ENCODE peak calls at places on chromosomes 4 and X, in six cellular contexts. R is B cell, H is nephron progenitor cell, J is NCI-H69, P is lower lobe of right lung, N is astrocyte of the spinal cord. E is an unnamed sample.

GRCh38 chr4:120156115-120156718 is 89.6 kb upstream of the MAD2L1 start:
- DNase-seq in P (no peak), J (peak), R (no peak), N (peak), H (peak), E (peak)

GRCh38 chr4:2958446-2958845 is 4.8 kb downstream of the NOP14 start:
- DNase-seq in J (no peak), P (no peak), R (no peak), H (no peak), N (peak), E (no peak)

GRCh38 chrX:101429934-101430333 is 21.9 kb downstream of the HNRNPH2 start:
- DNase-seq in J (no peak), N (peak), P (no peak), R (no peak), H (no peak), E (no peak)

GRCh38 chr4:151721466-151721865 is 39.3 kb downstream of the GATB start:
- DNase-seq in P (no peak), J (no peak), R (no peak), H (peak), N (no peak), E (no peak)

GRCh38 chr4:38930696-38931095 is 63.1 kb downstream of the FAM114A1 start:
- DNase-seq in J (no peak), N (no peak), R (no peak), H (no peak), P (no peak), E (no peak)

GRCh38 chr4:72507167-72507566 is 61.9 kb downstream of the ADAMTS3 start:
- DNase-seq in R (no peak), H (no peak), P (no peak), J (no peak), N (no peak), E (no peak)

GRCh38 chr4:85732124-85732523 is 257.2 kb downstream of the ARHGAP24 start:
- DNase-seq in R (no peak), H (no peak), N (no peak), J (peak), P (no peak), E (no peak)

GRCh38 chr4:106868381-106869035 is 167.6 kb downstream of the DKK2 start:
- DNase-seq in J (no peak), R (no peak), H (no peak), P (no peak), N (peak), E (no peak)

GRCh38 chrX:154125356-154126040 is 18.5 kb upstream of the OPN1LW start:
- DNase-seq in R (no peak), H (no peak), P (no peak), J (no peak), N (no peak), E (no peak)

GRCh38 chrX:78321809-78322208 is 5.6 kb downstream of the CYSLTR1 start:
- DNase-seq in J (no peak), H (no peak), N (no peak), R (peak), P (peak), E (peak)

GRCh38 chr4:113682730-113683129 is 78.8 kb downstream of the CAMK2D start:
- DNase-seq in H (no peak), J (no peak), P (no peak), N (peak), R (no peak), E (no peak)

GRCh38 chr4:751676-752075 is 46.0 kb downstream of the PCGF3 start:
- DNase-seq in P (peak), N (peak), J (no peak), H (no peak), R (no peak), E (no peak)

GRCh38 chr4:32189130-32189529 is 1469.0 kb downstream of the PCDH7 start:
- DNase-seq in R (no peak), P (peak), J (peak), H (peak), N (no peak), E (no peak)

GRCh38 chr4:184267673-184268573 is 50.2 kb upstream of the ENPP6 start:
- DNase-seq in N (peak), R (peak), H (no peak), J (no peak), P (peak), E (peak)

GRCh38 chr4:86935499-86935832 is 655 bp downstream of the AFF1 start:
- DNase-seq in N (no peak), R (no peak), J (no peak), H (no peak), P (no peak), E (no peak)

GRCh38 chr4:88981571-88981970 is 75.4 kb downstream of the FAM13A start:
- DNase-seq in P (no peak), J (no peak), R (no peak), N (no peak), H (no peak), E (no peak)

GRCh38 chrX:136767104-136767941 is 13.4 kb downstream of the ARHGEF6 start:
- DNase-seq in P (peak), J (peak), N (peak), H (peak), R (peak), E (peak)

GRCh38 chr4:26284536-26284935 is 36.3 kb upstream of the RBPJ start:
- DNase-seq in R (no peak), N (no peak), J (no peak), H (no peak), P (no peak), E (no peak)

GRCh38 chr4:134740290-134740689 is 538.7 kb upstream of the PABPC4L start:
- DNase-seq in N (no peak), H (no peak), P (no peak), R (no peak), J (no peak), E (no peak)

GRCh38 chr4:182925298-182925738 is 8.1 kb upstream of the DCTD start:
- DNase-seq in R (peak), P (peak), N (peak), J (peak), H (peak), E (peak)

E was measured in GDM1.